ENCODE peak calls at places on chromosome 16, in eight cellular contexts. One of them, this sample, is unnamed.

GRCh38 chr16:49875812-49876715 is 20.2 kb upstream of the ZNF423 start:
- DNase-seq in PC-3: no peak
- DNase-seq in SK-N-SH: no peak
- DNase-seq in MM.1S: no peak
- DNase-seq in OCI-LY7: no peak
- DNase-seq in HCT116: no peak
- DNase-seq in neural progenitor cell: peak
- DNase-seq in GM23338: peak
- DNase-seq in this sample: peak

GRCh38 chr16:19213885-19214284 is 45.8 kb downstream of the SYT17 start:
- DNase-seq in OCI-LY7: peak
- DNase-seq in PC-3: no peak
- DNase-seq in SK-N-SH: no peak
- DNase-seq in HCT116: peak
- DNase-seq in MM.1S: no peak
- DNase-seq in neural progenitor cell: no peak
- DNase-seq in GM23338: no peak
- DNase-seq in this sample: no peak

GRCh38 chr16:85529489-85530369 is 83.4 kb upstream of the GSE1 start:
- DNase-seq in MM.1S: no peak
- DNase-seq in PC-3: no peak
- DNase-seq in GM23338: peak
- DNase-seq in SK-N-SH: peak
- DNase-seq in OCI-LY7: no peak
- DNase-seq in neural progenitor cell: no peak
- DNase-seq in HCT116: no peak
- DNase-seq in this sample: no peak

GRCh38 chr16:56605475-56605874 is 2.9 kb upstream of the MT2A start:
- DNase-seq in SK-N-SH: no peak
- DNase-seq in PC-3: no peak
- DNase-seq in HCT116: no peak
- DNase-seq in neural progenitor cell: no peak
- DNase-seq in OCI-LY7: no peak
- DNase-seq in GM23338: no peak
- DNase-seq in MM.1S: no peak
- DNase-seq in this sample: no peak

GRCh38 chr16:70713781-70714180 is 27.9 kb upstream of the MTSS2 start:
- DNase-seq in OCI-LY7: no peak
- DNase-seq in PC-3: no peak
- DNase-seq in SK-N-SH: peak
- DNase-seq in HCT116: no peak
- DNase-seq in neural progenitor cell: no peak
- DNase-seq in MM.1S: no peak
- DNase-seq in GM23338: no peak
- DNase-seq in this sample: no peak

GRCh38 chr16:66493490-66494401 is 56.2 kb downstream of the TK2 start:
- DNase-seq in neural progenitor cell: no peak
- DNase-seq in OCI-LY7: no peak
- DNase-seq in PC-3: no peak
- DNase-seq in SK-N-SH: no peak
- DNase-seq in HCT116: no peak
- DNase-seq in MM.1S: no peak
- DNase-seq in GM23338: no peak
- DNase-seq in this sample: no peak

GRCh38 chr16:87728026-87728425 is 37.8 kb downstream of the KLHDC4 start:
- DNase-seq in MM.1S: no peak
- DNase-seq in GM23338: no peak
- DNase-seq in PC-3: no peak
- DNase-seq in HCT116: no peak
- DNase-seq in OCI-LY7: no peak
- DNase-seq in neural progenitor cell: no peak
- DNase-seq in SK-N-SH: no peak
- DNase-seq in this sample: no peak

GRCh38 chr16:17451835-17452234 is 18.9 kb downstream of the XYLT1 start:
- DNase-seq in neural progenitor cell: no peak
- DNase-seq in MM.1S: no peak
- DNase-seq in SK-N-SH: no peak
- DNase-seq in OCI-LY7: no peak
- DNase-seq in HCT116: no peak
- DNase-seq in GM23338: no peak
- DNase-seq in PC-3: no peak
- DNase-seq in this sample: no peak

GRCh38 chr16:81582655-81583441 is 138.2 kb downstream of the CMIP start:
- DNase-seq in neural progenitor cell: peak
- DNase-seq in HCT116: no peak
- DNase-seq in OCI-LY7: no peak
- DNase-seq in PC-3: no peak
- DNase-seq in GM23338: no peak
- DNase-seq in MM.1S: no peak
- DNase-seq in SK-N-SH: no peak
- DNase-seq in this sample: no peak

GRCh38 chr16:12256880-12257279 is 280.3 kb downstream of the SNX29 start:
- DNase-seq in GM23338: no peak
- DNase-seq in neural progenitor cell: no peak
- DNase-seq in HCT116: no peak
- DNase-seq in PC-3: no peak
- DNase-seq in OCI-LY7: no peak
- DNase-seq in SK-N-SH: no peak
- DNase-seq in MM.1S: no peak
- DNase-seq in this sample: no peak

GRCh38 chr16:55147401-55147800 is 176.6 kb upstream of the IRX6 start:
- DNase-seq in SK-N-SH: no peak
- DNase-seq in HCT116: no peak
- DNase-seq in GM23338: no peak
- DNase-seq in neural progenitor cell: no peak
- DNase-seq in PC-3: no peak
- DNase-seq in MM.1S: no peak
- DNase-seq in OCI-LY7: no peak
- DNase-seq in this sample: no peak

GRCh38 chr16:85553436-85554113 is 59.5 kb upstream of the GSE1 start:
- DNase-seq in MM.1S: peak
- DNase-seq in OCI-LY7: peak
- DNase-seq in PC-3: peak
- DNase-seq in HCT116: peak
- DNase-seq in neural progenitor cell: no peak
- DNase-seq in SK-N-SH: no peak
- DNase-seq in GM23338: peak
- DNase-seq in this sample: peak

GRCh38 chr16:79605999-79606398 is 5.5 kb upstream of the MAF start:
- DNase-seq in OCI-LY7: no peak
- DNase-seq in PC-3: peak
- DNase-seq in neural progenitor cell: peak
- DNase-seq in SK-N-SH: no peak
- DNase-seq in GM23338: peak
- DNase-seq in MM.1S: peak
- DNase-seq in HCT116: no peak
- DNase-seq in this sample: peak

GRCh38 chr16:74721716-74722115 is 21.1 kb upstream of the MLKL start:
- DNase-seq in SK-N-SH: no peak
- DNase-seq in PC-3: no peak
- DNase-seq in HCT116: no peak
- DNase-seq in MM.1S: no peak
- DNase-seq in OCI-LY7: no peak
- DNase-seq in GM23338: no peak
- DNase-seq in neural progenitor cell: no peak
- DNase-seq in this sample: no peak

GRCh38 chr16:86970279-86970678 is 346.9 kb downstream of the C16orf95 start:
- DNase-seq in PC-3: no peak
- DNase-seq in neural progenitor cell: no peak
- DNase-seq in HCT116: no peak
- DNase-seq in GM23338: no peak
- DNase-seq in SK-N-SH: no peak
- DNase-seq in MM.1S: no peak
- DNase-seq in OCI-LY7: no peak
- DNase-seq in this sample: no peak

GRCh38 chr16:88934066-88934667 is 42.8 kb downstream of the CBFA2T3 start:
- DNase-seq in OCI-LY7: no peak
- DNase-seq in HCT116: no peak
- DNase-seq in MM.1S: no peak
- DNase-seq in SK-N-SH: no peak
- DNase-seq in GM23338: peak
- DNase-seq in neural progenitor cell: no peak
- DNase-seq in PC-3: no peak
- DNase-seq in this sample: no peak

GRCh38 chr16:64910351-64910750 is 211.5 kb downstream of the CDH11 start:
- DNase-seq in HCT116: no peak
- DNase-seq in SK-N-SH: no peak
- DNase-seq in MM.1S: no peak
- DNase-seq in neural progenitor cell: peak
- DNase-seq in PC-3: no peak
- DNase-seq in OCI-LY7: no peak
- DNase-seq in GM23338: peak
- DNase-seq in this sample: peak

GRCh38 chr16:442976-443375 is 17.5 kb downstream of the RAB11FIP3 start:
- DNase-seq in SK-N-SH: no peak
- DNase-seq in GM23338: no peak
- DNase-seq in MM.1S: no peak
- DNase-seq in HCT116: no peak
- DNase-seq in OCI-LY7: peak
- DNase-seq in PC-3: no peak
- DNase-seq in neural progenitor cell: no peak
- DNase-seq in this sample: no peak
- H2AFZ ChIP-seq in SK-N-SH: no peak
- H2AFZ ChIP-seq in GM23338: no peak
- H2AFZ ChIP-seq in MM.1S: no peak
- H2AFZ ChIP-seq in HCT116: no peak
- H2AFZ ChIP-seq in OCI-LY7: no peak
- H2AFZ ChIP-seq in PC-3: no peak
- H2AFZ ChIP-seq in neural progenitor cell: no peak
- H2AFZ ChIP-seq in this sample: no peak

GRCh38 chr16:10921536-10922327 is 20.5 kb downstream of the DEXI start:
- DNase-seq in OCI-LY7: no peak
- DNase-seq in MM.1S: no peak
- DNase-seq in neural progenitor cell: no peak
- DNase-seq in HCT116: no peak
- DNase-seq in PC-3: no peak
- DNase-seq in SK-N-SH: no peak
- DNase-seq in GM23338: no peak
- DNase-seq in this sample: no peak
- TF ChIP-seq EZH2phosphoT487 in OCI-LY7: no peak
- TF ChIP-seq EZH2phosphoT487 in MM.1S: no peak
- TF ChIP-seq EZH2phosphoT487 in neural progenitor cell: no peak
- TF ChIP-seq EZH2phosphoT487 in HCT116: no peak
- TF ChIP-seq EZH2phosphoT487 in PC-3: no peak
- TF ChIP-seq EZH2phosphoT487 in SK-N-SH: no peak
- TF ChIP-seq EZH2phosphoT487 in GM23338: no peak
- TF ChIP-seq EZH2phosphoT487 in this sample: no peak

DNA sequence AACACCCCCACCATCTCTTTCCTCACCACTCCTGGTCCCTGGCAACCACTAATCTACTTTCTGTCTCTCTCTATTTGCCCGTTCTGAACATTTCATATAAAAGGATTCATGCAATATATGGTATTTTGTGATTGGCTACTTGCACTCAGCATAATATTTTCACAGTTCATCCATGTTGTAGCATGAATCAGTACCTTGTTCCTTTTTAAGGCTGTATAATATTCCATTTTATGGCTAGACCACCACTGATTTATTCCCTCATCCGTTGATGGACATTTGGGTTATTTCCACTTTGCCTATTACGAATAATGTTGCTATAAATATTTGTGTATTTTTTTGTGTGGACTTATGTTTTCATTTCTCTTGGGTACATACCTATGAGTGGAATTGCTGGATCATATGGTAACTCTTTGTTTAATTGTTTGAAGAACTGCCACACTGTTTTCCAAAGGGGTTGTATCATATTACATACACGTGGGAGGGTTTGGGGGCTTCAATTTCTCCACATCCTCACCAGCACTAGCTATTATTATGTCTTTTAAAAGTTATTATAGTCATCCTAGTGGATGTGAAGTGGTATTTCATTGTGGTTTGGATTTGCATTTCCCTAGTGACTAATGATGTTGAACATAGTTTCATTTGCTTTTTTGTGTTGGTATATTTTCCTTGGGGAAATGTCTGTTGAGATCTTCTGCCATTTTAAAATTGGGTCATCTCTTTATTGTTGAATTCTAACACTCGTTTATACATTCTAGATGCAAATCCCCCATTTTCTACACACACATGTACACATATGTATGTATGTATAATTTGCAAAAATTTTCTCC is 26.3 kb downstream of the SEC14L5 start:
- DNase-seq in OCI-LY7: no peak
- DNase-seq in SK-N-SH: no peak
- DNase-seq in neural progenitor cell: no peak
- DNase-seq in PC-3: no peak
- DNase-seq in GM23338: no peak
- DNase-seq in MM.1S: no peak
- DNase-seq in HCT116: no peak
- DNase-seq in this sample: no peak
- TF ChIP-seq CTCF in OCI-LY7: no peak
- TF ChIP-seq CTCF in SK-N-SH: peak
- TF ChIP-seq CTCF in neural progenitor cell: no peak
- TF ChIP-seq CTCF in PC-3: no peak
- TF ChIP-seq CTCF in GM23338: no peak
- TF ChIP-seq CTCF in MM.1S: no peak
- TF ChIP-seq CTCF in HCT116: no peak
- TF ChIP-seq CTCF in this sample: no peak

GRCh38 chr16:51674615-51675014 is 523.5 kb upstream of the SALL1 start:
- DNase-seq in OCI-LY7: no peak
- DNase-seq in PC-3: no peak
- DNase-seq in neural progenitor cell: no peak
- DNase-seq in HCT116: no peak
- DNase-seq in GM23338: no peak
- DNase-seq in MM.1S: no peak
- DNase-seq in SK-N-SH: no peak
- DNase-seq in this sample: no peak

GRCh38 chr16:51666821-51667220 is 515.8 kb upstream of the SALL1 start:
- DNase-seq in SK-N-SH: no peak
- DNase-seq in OCI-LY7: no peak
- DNase-seq in PC-3: no peak
- DNase-seq in GM23338: no peak
- DNase-seq in HCT116: no peak
- DNase-seq in MM.1S: no peak
- DNase-seq in neural progenitor cell: no peak
- DNase-seq in this sample: no peak

GRCh38 chr16:51666074-51666473 is 515.0 kb upstream of the SALL1 start:
- DNase-seq in neural progenitor cell: no peak
- DNase-seq in GM23338: no peak
- DNase-seq in SK-N-SH: no peak
- DNase-seq in OCI-LY7: no peak
- DNase-seq in MM.1S: no peak
- DNase-seq in HCT116: no peak
- DNase-seq in PC-3: no peak
- DNase-seq in this sample: no peak

GRCh38 chr16:51665599-51665998 is 514.5 kb upstream of the SALL1 start:
- DNase-seq in neural progenitor cell: no peak
- DNase-seq in MM.1S: no peak
- DNase-seq in SK-N-SH: no peak
- DNase-seq in PC-3: no peak
- DNase-seq in GM23338: no peak
- DNase-seq in OCI-LY7: no peak
- DNase-seq in HCT116: no peak
- DNase-seq in this sample: no peak

DNA sequence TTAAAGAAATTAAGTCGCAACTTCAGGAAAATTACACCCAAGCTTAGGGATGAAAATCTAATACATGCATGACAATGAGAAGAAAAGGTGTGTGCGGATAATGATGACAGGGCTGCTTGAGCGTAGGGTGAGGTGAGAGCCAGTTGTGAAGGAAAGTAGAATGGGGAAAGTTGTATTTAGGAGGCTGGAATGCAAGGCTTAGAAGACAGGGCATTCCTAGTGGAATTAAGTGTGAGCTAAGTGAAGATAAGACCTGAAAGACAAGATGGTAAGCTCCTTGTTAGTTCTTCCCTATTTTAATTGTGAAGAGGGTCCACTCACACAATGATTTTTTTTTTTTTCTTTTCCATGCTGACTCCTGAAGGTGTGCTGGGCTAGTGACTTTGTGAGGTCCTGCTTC is 519.5 kb upstream of the SALL1 start:
- DNase-seq in PC-3: no peak
- DNase-seq in neural progenitor cell: peak
- DNase-seq in HCT116: no peak
- DNase-seq in GM23338: no peak
- DNase-seq in OCI-LY7: no peak
- DNase-seq in SK-N-SH: no peak
- DNase-seq in MM.1S: no peak
- DNase-seq in this sample: no peak
- H2AFZ ChIP-seq in PC-3: no peak
- H2AFZ ChIP-seq in neural progenitor cell: no peak
- H2AFZ ChIP-seq in HCT116: no peak
- H2AFZ ChIP-seq in GM23338: no peak
- H2AFZ ChIP-seq in OCI-LY7: no peak
- H2AFZ ChIP-seq in SK-N-SH: no peak
- H2AFZ ChIP-seq in MM.1S: no peak
- H2AFZ ChIP-seq in this sample: no peak